ENCODE peak calls at places on chromosomes 12 and 14, in four cellular contexts. B is NCI-H446 treated with DMSO at 0.1 percent for 48 hours, D is AG08396, L is natural killer cell. N is an unnamed sample.

GRCh38 chr12:120678572-120678971 is 8.4 kb upstream of the MLEC start:
- DNase-seq in B (no peak), D (no peak), L (no peak), N (no peak)

GRCh38 chr14:103686831-103687485 is 28.3 kb downstream of the XRCC3 start:
- DNase-seq in B (no peak), D (no peak), L (no peak), N (no peak)

GRCh38 chr12:14167005-14167628 is 185.7 kb upstream of the GRIN2B start:
- DNase-seq in B (peak; percentile 22), D (peak; percentile 75), L (no peak), N (peak; percentile 33)

GRCh38 chr14:22531451-22532344 is 57.3 kb downstream of the DAD1 start:
- DNase-seq in B (no peak), D (no peak), L (no peak), N (no peak)

GRCh38 chr14:92958373-92959188 is 35.6 kb downstream of the CHGA start:
- DNase-seq in B (no peak), D (no peak), L (no peak), N (no peak)

GRCh38 chr14:93054006-93054405 is 61.7 kb downstream of the ITPK1 start:
- DNase-seq in B (no peak), D (no peak), L (no peak), N (peak; percentile 69)

GRCh38 chr12:690466-690865 is 27.2 kb upstream of the NINJ2 start:
- DNase-seq in B (no peak), D (no peak), L (no peak), N (no peak)

GRCh38 chr12:5452569-5452968 is 20.7 kb downstream of the NTF3 start:
- DNase-seq in B (no peak), D (no peak), L (no peak), N (no peak)

GRCh38 chr12:55692631-55693322 is 14.9 kb downstream of the ITGA7 start:
- DNase-seq in B (no peak), D (no peak), L (no peak), N (no peak)